ENCODE peak calls at places on chromosomes 13 and 19, in five cellular contexts. Z is K562, P is H1, I is GM12878, U is HepG2. X is an unnamed sample.

GRCh38 chr19:10850631-10851030 is 2.4 kb downstream of the C19orf38 start:
- DNase-seq in Z (no peak), P (no peak), I (no peak), U (no peak), X (no peak)

GRCh38 chr13:36858285-36858684 is 39.3 kb downstream of the RFXAP start:
- DNase-seq in Z (peak; percentile 42), P (no peak), I (no peak), U (peak; percentile 69), X (peak; percentile 31)

GRCh38 chr19:28606269-28607032 is 606.5 kb downstream of the UQCRFS1 start:
- DNase-seq in Z (peak; percentile 96), P (no peak), I (no peak), U (no peak), X (no peak)

GRCh38 chr19:28482221-28482620 is 730.7 kb downstream of the UQCRFS1 start:
- DNase-seq in Z (no peak), P (peak; percentile 57), I (no peak), U (no peak), X (no peak)

GRCh38 chr13:75760182-75760981 is 124.3 kb downstream of the LMO7 start:
- DNase-seq in Z (no peak), P (no peak), I (no peak), U (peak; percentile 98), X (peak; percentile 37)

GRCh38 chr13:75372517-75372916 is 109.5 kb downstream of the TBC1D4 start:
- DNase-seq in Z (peak; percentile 38), P (no peak), I (no peak), U (peak; percentile 44), X (no peak)

GRCh38 chr13:21010621-21011020 is 50.8 kb downstream of the LATS2 start:
- DNase-seq in Z (peak; percentile 38), P (no peak), I (no peak), U (peak; percentile 44), X (no peak)

GRCh38 chr13:89856512-89856911 is 1491.0 kb upstream of the MIR17HG start:
- DNase-seq in Z (no peak), P (no peak), I (no peak), U (no peak), X (no peak)

GRCh38 chr13:90979059-90979458 is 368.4 kb upstream of the MIR17HG start:
- DNase-seq in Z (no peak), P (no peak), I (no peak), U (no peak), X (no peak)

GRCh38 chr19:35549879-35550523 is 4.6 kb downstream of the TMEM147 start:
- DNase-seq in Z (no peak), P (no peak), I (no peak), U (no peak), X (no peak)

GRCh38 chr13:33865945-33866344 is 48.0 kb downstream of the RFC3 start:
- DNase-seq in Z (no peak), P (no peak), I (peak; percentile 37), U (no peak), X (no peak)

GRCh38 chr19:54399189-54399588 is 16.1 kb upstream of the TTYH1 start:
- DNase-seq in Z (no peak), P (no peak), I (no peak), U (no peak), X (no peak)

GRCh38 chr13:28451482-28452217 is 43.3 kb downstream of the FLT1 start:
- DNase-seq in Z (peak; percentile 39), P (no peak), I (no peak), U (no peak), X (no peak)

GRCh38 chr19:39411006-39411831 is 1.2 kb upstream of the PLEKHG2 start:
- DNase-seq in Z (peak; percentile 46), P (peak; percentile 52), I (no peak), U (peak; percentile 88), X (no peak)

GRCh38 chr19:4566402-4567051 is 7.0 kb upstream of the SEMA6B start:
- DNase-seq in Z (no peak), P (no peak), I (no peak), U (no peak), X (no peak)

GRCh38 chr13:22154041-22154440 is 483.2 kb downstream of the FGF9 start:
- DNase-seq in Z (no peak), P (no peak), I (no peak), U (no peak), X (no peak)

GRCh38 chr13:80054806-80055205 is 286.1 kb downstream of the SPRY2 start:
- DNase-seq in Z (no peak), P (no peak), I (no peak), U (no peak), X (no peak)

GRCh38 chr13:84645196-84646071 is 763.2 kb upstream of the SLITRK1 start:
- DNase-seq in Z (no peak), P (no peak), I (no peak), U (no peak), X (no peak)

GRCh38 chr13:42047561-42048322 is 706 bp upstream of the DGKH start:
- DNase-seq in Z (peak; percentile 54), P (peak; percentile 71), I (peak; percentile 8), U (no peak), X (peak; percentile 12)

GRCh38 chr19:28430214-28430613 is 782.7 kb downstream of the UQCRFS1 start:
- DNase-seq in Z (no peak), P (peak; percentile 11), I (no peak), U (no peak), X (no peak)

DNA sequence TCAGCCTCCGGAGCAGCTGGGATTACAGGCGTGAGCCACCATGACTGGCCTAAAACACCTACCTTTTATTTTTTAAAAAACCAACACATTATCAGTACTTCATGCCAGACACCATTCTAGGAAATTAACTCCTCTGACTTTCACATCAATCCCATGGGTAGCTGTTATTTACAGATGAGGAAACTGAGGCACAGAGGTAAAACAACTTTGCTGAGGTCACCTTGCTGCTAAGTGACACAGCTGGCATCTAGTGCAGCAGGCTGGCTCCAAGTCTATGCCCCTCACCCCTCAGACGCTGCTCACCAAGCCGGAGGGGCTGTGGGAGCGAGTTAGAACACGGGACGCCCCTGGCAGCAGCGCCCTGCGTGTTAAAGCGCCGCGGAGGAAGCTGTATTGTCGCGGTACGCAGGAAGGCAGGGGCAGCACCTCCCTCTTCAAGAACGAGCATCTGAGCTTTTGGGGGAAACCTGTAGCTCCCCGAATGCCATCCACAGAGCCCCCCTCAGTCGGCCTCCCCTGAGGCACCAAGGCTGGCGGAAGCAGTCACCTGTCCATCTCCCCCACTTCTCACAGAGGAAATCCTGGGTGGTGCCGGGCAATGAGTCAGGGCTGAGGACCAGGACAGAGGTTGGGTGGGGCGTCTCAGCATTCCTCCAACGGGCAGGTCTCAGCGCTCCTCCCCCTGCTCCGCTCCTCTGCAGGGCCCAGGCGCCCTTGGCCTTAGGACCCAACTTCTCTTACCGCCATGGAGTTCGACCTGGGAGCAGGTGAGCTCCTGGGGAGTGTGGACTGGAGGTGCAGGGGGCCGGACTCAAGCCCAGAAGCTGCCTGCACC is at the start of gene C19orf33:
- DNase-seq in Z (no peak), P (peak; percentile 69), I (no peak), U (no peak), X (peak; percentile 84)
- H3K27ac ChIP-seq in Z (no peak within 1 kb of the TSS), P (peak within 1 kb of the TSS; percentile 37), I (no peak within 1 kb of the TSS), U (peak within 1 kb of the TSS; percentile 58), X (peak within 1 kb of the TSS; percentile 98)

DNA sequence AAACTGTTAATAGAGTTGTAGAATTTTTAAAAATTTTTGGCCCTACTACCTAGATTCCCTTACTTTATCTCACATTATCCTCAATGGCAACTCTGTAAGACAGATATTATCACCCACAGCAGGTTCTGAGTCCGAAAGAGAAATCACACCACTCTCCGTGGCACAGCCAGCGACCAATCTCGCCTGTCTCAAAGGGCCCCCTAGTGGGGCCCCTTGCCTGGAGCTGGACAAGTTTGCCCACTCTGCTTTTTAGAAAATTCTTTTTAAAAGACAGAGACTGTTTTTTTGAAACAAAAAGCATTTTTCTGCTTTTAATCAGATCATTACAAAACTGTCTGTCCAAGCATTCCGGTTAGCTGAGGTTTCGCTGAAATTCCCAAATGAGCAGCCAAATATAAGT is 21.7 kb downstream of the PHF11 start:
- DNase-seq in Z (no peak), P (no peak), I (no peak), U (peak; percentile 26), X (no peak)
- TF ChIP-seq ZNF274 in Z (no peak), P (no peak), I (no peak), U (no peak), X (no peak)

DNA sequence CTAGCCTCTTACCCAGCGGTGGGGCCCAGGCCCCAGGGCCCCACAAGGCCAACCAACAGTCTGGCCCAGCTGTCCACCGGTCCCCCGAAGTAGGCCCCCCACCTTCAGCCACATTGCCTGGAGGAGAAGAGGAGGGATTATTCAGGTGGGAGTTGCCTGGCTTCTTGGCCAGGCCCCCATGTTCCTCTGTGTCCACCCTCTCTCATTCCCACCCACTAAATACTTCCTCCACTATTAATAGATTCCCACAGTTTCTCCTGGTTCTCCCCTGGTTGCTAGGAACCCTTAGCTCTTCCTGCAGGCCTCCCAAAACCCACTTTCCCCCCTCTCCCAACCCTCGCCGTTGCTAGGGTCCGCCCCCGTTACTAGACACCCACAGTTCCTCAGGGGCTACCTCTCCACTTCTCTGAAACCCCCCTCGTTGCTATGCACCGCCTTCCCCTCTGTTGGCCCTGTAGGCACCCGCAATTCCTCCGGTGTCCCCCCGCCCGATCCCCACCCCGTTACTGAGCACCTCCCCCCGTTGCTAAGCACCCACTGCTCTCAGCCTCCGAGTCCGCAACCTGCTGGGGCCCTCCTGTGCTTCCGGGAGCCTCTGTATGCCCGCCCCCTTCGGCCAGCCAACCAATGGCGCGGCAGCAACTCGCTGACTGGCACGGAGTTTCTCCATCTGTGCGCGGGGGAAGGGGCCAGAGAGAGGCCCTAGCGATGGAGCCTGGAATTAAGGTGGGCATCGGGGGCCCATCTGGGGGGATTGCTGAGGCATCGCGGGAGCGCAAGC is 2.0 kb downstream of the COQ8B start:
- DNase-seq in Z (peak; percentile 94), P (peak; percentile 98), I (peak; percentile 76), U (peak; percentile 81), X (no peak)
- H3K27ac ChIP-seq in Z (peak overlapping the region; percentile 34), P (peak overlapping the region; percentile 78), I (peak overlapping the region; percentile 94), U (peak overlapping the region; percentile 95), X (peak overlapping the region; percentile 92)

GRCh38 chr19:17404621-17405249 is 695 bp downstream of the BST2 start:
- DNase-seq in Z (peak; percentile 44), P (no peak), I (no peak), U (no peak), X (no peak)

GRCh38 chr19:17406887-17407196 is 1.4 kb upstream of the BST2 start:
- DNase-seq in Z (no peak), P (no peak), I (no peak), U (no peak), X (no peak)

GRCh38 chr19:17405250-17406038 is at the start of gene BST2:
- DNase-seq in Z (peak; percentile 90), P (no peak), I (peak; percentile 87), U (peak; percentile 93), X (no peak)

GRCh38 chr19:17404015-17404414 is 1.4 kb downstream of the BST2 start:
- DNase-seq in Z (peak; percentile 75), P (no peak), I (no peak), U (no peak), X (no peak)

DNA sequence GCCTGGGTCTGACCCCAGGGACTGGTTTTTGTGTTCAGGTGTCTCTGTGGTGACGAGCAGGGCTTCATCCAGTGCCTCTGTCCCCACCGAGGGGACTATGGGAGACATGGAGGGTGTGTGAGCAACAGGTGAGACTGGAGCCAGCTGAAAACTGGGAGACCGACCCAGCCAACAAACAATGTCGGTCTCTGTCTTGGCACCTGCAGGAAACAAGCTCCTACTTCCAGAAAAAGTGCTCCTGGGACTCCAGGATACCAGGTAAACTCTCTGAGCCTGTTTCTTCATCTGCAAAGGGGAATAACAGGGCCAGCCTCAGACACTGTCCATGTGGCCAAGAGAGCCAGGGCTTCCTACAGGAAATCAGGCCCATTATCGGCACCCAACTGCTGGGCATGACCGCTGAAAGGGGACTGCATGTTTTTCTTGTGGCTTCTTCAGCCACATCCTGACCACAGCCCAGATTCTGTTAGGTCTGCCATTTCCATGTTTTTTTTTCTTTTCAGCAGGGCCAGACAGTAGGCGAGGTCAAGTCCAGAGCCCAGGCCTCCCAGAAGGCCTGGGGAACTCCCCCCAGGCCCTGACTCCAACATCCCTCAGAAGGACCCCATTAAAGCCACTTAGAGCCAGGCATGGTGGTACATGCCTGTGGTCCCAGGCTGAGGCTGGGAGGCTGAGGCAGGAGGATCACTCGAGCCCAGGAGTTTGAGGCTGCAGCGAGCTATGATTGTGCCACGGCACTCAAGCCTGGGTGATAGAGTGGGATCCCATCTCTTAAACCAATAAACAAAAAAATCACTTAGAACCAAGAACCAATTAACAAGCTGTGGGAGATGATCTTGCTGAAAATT is 833 bp upstream of the BST2 start:
- DNase-seq in Z (peak; percentile 49), P (no peak), I (no peak), U (no peak), X (no peak)
- TF ChIP-seq ZNF274 in Z (no peak), P (no peak), I (no peak), U (no peak), X (no peak)

X was measured in HCT116.